ENCODE peak calls at places on chromosomes 2 and 18, in seven cellular contexts. O is stromal cell of bone marrow; H is NCI-H69; Y is anterior cingulate cortex; K is NCI-H748 treated with DMSO at 0.1 percent for 48 hours; G is stimulated activated CD4-positive, alpha-beta T cell treated with anti-CD3 and anti-CD28 coated beads, Interleukin-2, amount 100 ng/mL, for 48 hours; I is MCF 10A. Q is an unnamed sample.

GRCh38 chr2:8514748-8515389 is 167.0 kb upstream of the ID2 start:
- DNase-seq in Y (no peak), K (no peak), I (no peak), O (no peak), G (peak), H (peak), Q (peak)

GRCh38 chr2:204115692-204116091 is 179.1 kb downstream of the ICOS start:
- DNase-seq in G (no peak), I (no peak), K (no peak), Y (no peak), O (no peak), H (peak), Q (peak)

GRCh38 chr2:156753766-156754165 is 317.6 kb downstream of the GPD2 start:
- DNase-seq in G (no peak), I (no peak), H (no peak), K (no peak), Y (no peak), O (no peak), Q (no peak)

GRCh38 chr2:32355976-32356734 is 668 bp upstream of the BIRC6 start:
- DNase-seq in K (no peak), H (no peak), G (no peak), Y (no peak), O (no peak), I (no peak), Q (peak)

GRCh38 chr2:20226152-20226545 is 1.2 kb upstream of the SDC1 start:
- DNase-seq in K (no peak), G (no peak), O (no peak), H (no peak), I (no peak), Y (no peak), Q (no peak)

GRCh38 chr18:78624646-78625279 is 354.9 kb upstream of the SALL3 start:
- DNase-seq in I (no peak), G (no peak), K (no peak), Y (no peak), H (no peak), O (no peak), Q (no peak)

GRCh38 chr2:120594856-120595685 is 140.6 kb upstream of the GLI2 start:
- DNase-seq in Y (no peak), H (peak), O (no peak), G (no peak), I (peak), K (no peak), Q (peak)

GRCh38 chr2:133333189-133333588 is 235.1 kb downstream of the NCKAP5 start:
- DNase-seq in K (no peak), Y (no peak), I (no peak), G (no peak), O (no peak), H (no peak), Q (no peak)

GRCh38 chr2:212423089-212423488 is 115.5 kb downstream of the ERBB4 start:
- DNase-seq in G (no peak), Y (no peak), H (peak), O (no peak), I (no peak), K (no peak), Q (no peak)

GRCh38 chr18:2547477-2548087 is 23.7 kb downstream of the METTL4 start:
- DNase-seq in K (peak), Y (no peak), H (peak), I (peak), G (no peak), O (peak), Q (peak)

GRCh38 chr2:181892795-181893435 is 1.4 kb downstream of the ITPRID2 start:
- DNase-seq in I (no peak), G (no peak), Y (no peak), K (no peak), O (no peak), H (no peak), Q (no peak)

GRCh38 chr2:206494061-206494460 is 50.7 kb downstream of the ADAM23 start:
- DNase-seq in H (no peak), K (no peak), G (no peak), I (no peak), Y (no peak), O (no peak), Q (no peak)

GRCh38 chr18:49162226-49162848 is 211.6 kb upstream of the SMAD7 start:
- DNase-seq in H (peak), I (no peak), O (no peak), Y (no peak), K (no peak), G (no peak), Q (no peak)

GRCh38 chr18:38011446-38011845 is 445.8 kb upstream of the CELF4 start:
- DNase-seq in K (no peak), Y (no peak), O (no peak), H (no peak), G (no peak), I (no peak), Q (no peak)

GRCh38 chr2:11582526-11583202 is 48.8 kb downstream of the GREB1 start:
- DNase-seq in Y (peak), O (peak), H (peak), G (peak), K (peak), I (peak), Q (peak)

GRCh38 chr18:532023-532422 is 31.5 kb upstream of the COLEC12 start:
- DNase-seq in Y (no peak), K (no peak), I (peak), O (no peak), H (no peak), G (no peak), Q (no peak)

GRCh38 chr2:70069049-70069448 is 18.2 kb upstream of the PCBP1 start:
- DNase-seq in H (no peak), I (peak), Y (no peak), G (peak), O (no peak), K (no peak), Q (peak)

GRCh38 chr2:36485521-36485920 is 112.4 kb downstream of the FEZ2 start:
- DNase-seq in G (no peak), K (no peak), O (peak), I (peak), H (no peak), Y (no peak), Q (no peak)

GRCh38 chr2:199407421-199407820 is 50.3 kb downstream of the SATB2 start:
- DNase-seq in I (no peak), O (no peak), K (no peak), H (no peak), G (no peak), Y (no peak), Q (no peak)

GRCh38 chr18:22504251-22504650 is 86.5 kb upstream of the CTAGE1 start:
- DNase-seq in G (no peak), K (no peak), O (no peak), I (no peak), H (no peak), Y (no peak), Q (no peak)

GRCh38 chr2:72006188-72006736 is 141.4 kb downstream of the CYP26B1 start:
- DNase-seq in I (no peak), K (no peak), Y (no peak), G (no peak), O (no peak), H (no peak), Q (no peak)

GRCh38 chr2:584863-585823 is 92.1 kb downstream of the TMEM18 start:
- DNase-seq in G (peak), H (no peak), I (no peak), Y (no peak), O (no peak), K (no peak), Q (no peak)

GRCh38 chr2:9637330-9637729 is 6.5 kb upstream of the YWHAQ start:
- DNase-seq in G (no peak), K (no peak), Y (peak), I (peak), H (peak), O (no peak), Q (no peak)

GRCh38 chr18:70464343-70465114 is 175.7 kb downstream of the SOCS6 start:
- DNase-seq in K (peak), H (peak), O (peak), Y (peak), G (peak), I (peak), Q (peak)

GRCh38 chr2:106124126-106124756 is 69.9 kb downstream of the UXS1 start:
- DNase-seq in H (peak), O (no peak), I (no peak), G (no peak), K (no peak), Y (no peak), Q (no peak)

GRCh38 chr2:104885119-104885777 is 31.3 kb downstream of the POU3F3 start:
- DNase-seq in G (no peak), I (no peak), K (no peak), Y (no peak), H (no peak), O (no peak), Q (no peak)

GRCh38 chr18:52343138-52343537 is 3.1 kb downstream of the DCC start:
- DNase-seq in I (peak), H (peak), O (no peak), G (no peak), Y (no peak), K (peak), Q (peak)

GRCh38 chr2:46470114-46470628 is 9.2 kb upstream of the TMEM247 start:
- DNase-seq in K (no peak), H (no peak), I (no peak), O (no peak), Y (no peak), G (no peak), Q (no peak)

GRCh38 chr18:8673276-8674209 is 31.8 kb upstream of the MTCL1 start:
- DNase-seq in G (no peak), H (peak), Y (no peak), I (no peak), O (no peak), K (no peak), Q (peak)

GRCh38 chr2:85278361-85278760 is 49.4 kb downstream of the TGOLN2 start:
- DNase-seq in H (no peak), G (no peak), Y (no peak), I (peak), K (no peak), O (no peak), Q (no peak)

GRCh38 chr2:58812766-58813344 is 571.7 kb upstream of the FANCL start:
- DNase-seq in Y (no peak), O (no peak), K (no peak), G (no peak), I (no peak), H (no peak), Q (no peak)

GRCh38 chr2:180017764-180018163 is 10.7 kb upstream of the CWC22 start:
- DNase-seq in O (peak), K (no peak), Y (no peak), G (no peak), H (peak), I (peak), Q (no peak)

GRCh38 chr18:50661013-50661412 is 101.1 kb downstream of the MAPK4 start:
- DNase-seq in G (no peak), K (no peak), I (no peak), Y (no peak), H (no peak), O (no peak), Q (no peak)

GRCh38 chr2:10236571-10237391 is 65.9 kb upstream of the HPCAL1 start:
- DNase-seq in H (no peak), O (no peak), Y (no peak), K (no peak), G (no peak), I (no peak), Q (no peak)

GRCh38 chr2:27736890-27737204 is 34.7 kb upstream of the MRPL33 start:
- DNase-seq in G (no peak), O (no peak), H (no peak), I (no peak), K (no peak), Y (no peak), Q (no peak)

GRCh38 chr2:144414324-144414845 is 105.5 kb downstream of the ZEB2 start:
- DNase-seq in H (no peak), K (no peak), G (peak), O (peak), I (peak), Y (no peak), Q (no peak)

GRCh38 chr18:44731160-44731865 is 50.6 kb downstream of the SETBP1 start:
- DNase-seq in K (no peak), O (no peak), Y (no peak), G (no peak), H (no peak), I (no peak), Q (no peak)

GRCh38 chr18:28594034-28594433 is 417.1 kb upstream of the CDH2 start:
- DNase-seq in K (no peak), O (peak), H (no peak), Y (no peak), G (no peak), I (no peak), Q (no peak)